ENCODE peak calls at places on chromosome 19, in ten cellular contexts. R, N, I, H, E, L, O, Q, A and P are unnamed samples.
A peak's percentile ranks its signal among the peaks of the same experiment; 100 is the strongest.

GRCh38 chr19:42251572-42251990 is 3.3 kb downstream of the ERF start:
- DNase-seq in I (no peak), N (no peak), E (no peak), Q (no peak), L (no peak), O (no peak), R (no peak), H (no peak), A (no peak), P (no peak)

GRCh38 chr19:329876-330275 is 14.7 kb downstream of the MIER2 start:
- DNase-seq in Q (no peak), E (no peak), R (no peak), O (no peak), L (no peak), N (no peak), I (no peak), H (no peak), A (no peak), P (no peak)

GRCh38 chr19:45507864-45508680 is 793 bp downstream of the VASP start:
- DNase-seq in I (no peak), Q (peak; percentile 45), H (peak; percentile 49), E (no peak), O (no peak), R (no peak), A (no peak), N (no peak), L (no peak), P (no peak)

GRCh38 chr19:39499082-39499642 is 415 bp downstream of the DLL3 start:
- DNase-seq in N (no peak), Q (peak; percentile 62), E (no peak), O (no peak), A (peak; percentile 54), L (peak; percentile 13), I (no peak), H (no peak), R (no peak), P (no peak)

GRCh38 chr19:737591-738093 is 13.3 kb upstream of the MISP start:
- DNase-seq in R (no peak), O (no peak), N (peak; percentile 21), Q (peak; percentile 74), A (no peak), L (peak; percentile 65), E (peak; percentile 29), H (no peak), I (no peak), P (no peak)

GRCh38 chr19:45154064-45154827 is 6.5 kb downstream of the NKPD1 start:
- DNase-seq in I (no peak), N (no peak), O (no peak), R (no peak), A (no peak), Q (no peak), E (no peak), H (peak; percentile 94), L (no peak), P (peak; percentile 58)

GRCh38 chr19:49862411-49863253 is 4.7 kb downstream of the PNKP start:
- DNase-seq in A (no peak), E (no peak), O (no peak), R (no peak), Q (peak; percentile 44), N (no peak), I (no peak), L (no peak), H (no peak), P (no peak)

GRCh38 chr19:55935206-55935605 is 3.1 kb upstream of the NLRP13 start:
- DNase-seq in Q (no peak), O (no peak), I (no peak), R (no peak), L (no peak), E (no peak), N (no peak), H (no peak), A (no peak), P (no peak)

GRCh38 chr19:17757125-17757524 is 5.8 kb downstream of the FCHO1 start:
- DNase-seq in E (no peak), I (peak; percentile 93), H (peak; percentile 71), R (peak; percentile 95), N (no peak), O (no peak), L (no peak), Q (no peak), A (no peak), P (peak; percentile 88)

GRCh38 chr19:31351212-31352193 is 2.3 kb upstream of the TSHZ3 start:
- DNase-seq in Q (no peak), R (no peak), A (no peak), L (no peak), E (no peak), I (no peak), N (no peak), O (no peak), H (peak; percentile 29), P (no peak)

GRCh38 chr19:17803264-17803896 is 8.4 kb downstream of the B3GNT3 start:
- DNase-seq in I (no peak), L (no peak), E (no peak), O (no peak), A (no peak), Q (no peak), R (no peak), H (no peak), N (no peak), P (no peak)

GRCh38 chr19:15448778-15449619 is 757 bp downstream of the WIZ start:
- DNase-seq in R (no peak), N (no peak), H (peak; percentile 40), I (no peak), L (no peak), Q (no peak), E (no peak), O (no peak), A (no peak), P (no peak)

GRCh38 chr19:38204096-38204495 is 19.9 kb downstream of the DPF1 start:
- DNase-seq in Q (no peak), I (no peak), E (no peak), O (no peak), N (no peak), R (no peak), A (peak; percentile 60), L (no peak), H (peak; percentile 37), P (no peak)

GRCh38 chr19:17601683-17602082 is 46.2 kb downstream of the COLGALT1 start:
- DNase-seq in N (no peak), I (no peak), A (no peak), L (no peak), H (no peak), O (no peak), R (no peak), E (no peak), Q (no peak), P (no peak)

GRCh38 chr19:14248578-14249011 is 42.6 kb upstream of the ADGRL1 start:
- DNase-seq in O (no peak), I (peak; percentile 74), N (peak; percentile 47), H (peak; percentile 57), R (peak; percentile 9), A (peak; percentile 18), Q (no peak), L (peak; percentile 75), E (peak; percentile 21), P (no peak)

GRCh38 chr19:11261431-11261901 is 858 bp downstream of the DOCK6 start:
- DNase-seq in R (no peak), N (no peak), H (no peak), I (no peak), A (no peak), E (no peak), L (no peak), Q (no peak), O (no peak), P (no peak)

GRCh38 chr19:6489278-6490061 is 7.9 kb upstream of the DENND1C start:
- DNase-seq in O (no peak), A (no peak), E (no peak), I (peak; percentile 79), L (no peak), H (no peak), R (no peak), Q (peak; percentile 38), N (no peak), P (no peak)

GRCh38 chr19:46355234-46355990 is 8.5 kb downstream of the PPP5C start:
- DNase-seq in E (no peak), I (no peak), H (no peak), O (no peak), R (no peak), Q (no peak), A (no peak), L (no peak), N (no peak), P (peak; percentile 38)

GRCh38 chr19:54493967-54494585 is 8.6 kb upstream of the LAIR2 start:
- DNase-seq in O (no peak), N (no peak), Q (no peak), H (no peak), A (no peak), L (no peak), I (no peak), R (no peak), E (no peak), P (no peak)

GRCh38 chr19:13505761-13506549 is at the start of gene CACNA1A:
- DNase-seq in Q (no peak), A (no peak), I (no peak), N (peak; percentile 9), L (peak; percentile 23), R (no peak), H (no peak), O (no peak), E (no peak), P (no peak)

GRCh38 chr19:18397242-18398202 is at the start of gene LRRC25:
- DNase-seq in N (no peak), H (no peak), A (no peak), Q (peak; percentile 74), E (no peak), O (peak; percentile 95), L (no peak), R (no peak), I (no peak), P (no peak)

GRCh38 chr19:30222428-30222873 is 149.7 kb upstream of the ZNF536 start:
- DNase-seq in O (no peak), L (peak; percentile 54), I (no peak), H (no peak), N (no peak), E (no peak), Q (peak; percentile 25), A (no peak), R (no peak), P (no peak)